ENCODE peak calls at places on chromosomes 3 and 15, in six cellular contexts. R is NCI-H2029; Y is NB4; W is activated naive CD4-positive, alpha-beta T cell treated with anti-CD3 and anti-CD28 coated beads for 36 hours; C is glomerular endothelial cell; J is skeletal muscle cell. T is an unnamed sample.

GRCh38 chr15:33013827-33014445 is 180.6 kb downstream of the FMN1 start:
- DNase-seq in J (peak), R (no peak), W (no peak), Y (peak), C (no peak), T (no peak)

GRCh38 chr3:180383332-180384020 is 218.5 kb upstream of the TTC14 start:
- DNase-seq in W (no peak), J (no peak), C (no peak), R (no peak), Y (peak), T (no peak)

GRCh38 chr15:45732544-45733130 is 97.8 kb downstream of the SQOR start:
- DNase-seq in W (no peak), R (no peak), J (no peak), C (no peak), Y (no peak), T (no peak)

GRCh38 chr15:78264304-78265136 is at the start of gene DNAJA4:
- DNase-seq in C (no peak), Y (no peak), R (no peak), J (no peak), W (peak), T (peak)

GRCh38 chr3:18660059-18660458 is 234.9 kb upstream of the SATB1 start:
- DNase-seq in R (no peak), C (no peak), Y (no peak), J (no peak), W (no peak), T (no peak)

GRCh38 chr15:25237291-25237978 is 201.4 kb downstream of the UBE3A start:
- DNase-seq in W (no peak), Y (no peak), R (no peak), C (no peak), J (no peak), T (peak)

GRCh38 chr3:166582231-166582630 is 745.0 kb upstream of the BCHE start:
- DNase-seq in W (no peak), Y (no peak), C (no peak), R (no peak), J (no peak), T (no peak)

GRCh38 chr15:69664572-69665326 is 212.1 kb downstream of the RPLP1 start:
- DNase-seq in Y (no peak), R (no peak), J (no peak), C (no peak), W (no peak), T (no peak)

GRCh38 chr15:59158701-59159034 is 48.0 kb upstream of the LDHAL6B start:
- DNase-seq in R (peak), J (no peak), W (no peak), Y (peak), C (no peak), T (no peak)

GRCh38 chr3:45906681-45907220 is 20.4 kb downstream of the CCR9 start:
- DNase-seq in C (no peak), Y (peak), W (no peak), J (peak), R (no peak), T (no peak)

GRCh38 chr3:11204697-11205397 is 50.6 kb downstream of the HRH1 start:
- DNase-seq in Y (no peak), J (no peak), W (no peak), C (no peak), R (no peak), T (no peak)

GRCh38 chr3:68987322-68987721 is 26.2 kb downstream of the EOGT start:
- DNase-seq in R (no peak), Y (no peak), C (no peak), J (no peak), W (no peak), T (no peak)

GRCh38 chr3:123546133-123546755 is 38.6 kb downstream of the HACD2 start:
- DNase-seq in C (no peak), J (peak), Y (no peak), W (no peak), R (no peak), T (no peak)

T was measured in spleen.